ENCODE peak calls at places on chromosomes 6 and 20, in four cellular contexts. P is mesendoderm, J is H9, Y is H1. Q is an unnamed sample. For H3K4me1, the result is how much of the 10 kb centered on the place peaks cover.

GRCh38 chr20:22775671-22776139 is 191.3 kb upstream of the FOXA2 start:
- DNase-seq in P (no peak), J (no peak), Y (no peak), Q (peak)

GRCh38 chr6:658244-658643 is 1.3 kb upstream of the HUS1B start:
- DNase-seq in P (no peak), J (no peak), Y (no peak), Q (peak)

GRCh38 chr6:138689849-138690248 is 83.7 kb upstream of the CCDC28A start:
- DNase-seq in P (no peak), J (no peak), Y (no peak), Q (peak)

GRCh38 chr20:49579874-49580817 is 12.2 kb upstream of the PTGIS start:
- DNase-seq in P (no peak), J (no peak), Y (no peak), Q (peak)

GRCh38 chr20:51272392-51272791 is 249.5 kb upstream of the KCNG1 start:
- DNase-seq in P (no peak), J (no peak), Y (no peak), Q (peak)

GRCh38 chr20:57582432-57583288 is 21.8 kb downstream of the PCK1 start:
- DNase-seq in P (peak), J (peak), Y (peak), Q (peak)

GRCh38 chr6:154653853-154654252 is 79.4 kb upstream of the SCAF8 start:
- DNase-seq in P (peak), J (no peak), Y (no peak), Q (peak)

GRCh38 chr6:147738516-147739187 is 230.2 kb downstream of the SAMD5 start:
- DNase-seq in P (no peak), J (no peak), Y (no peak), Q (peak)

GRCh38 chr6:133057352-133057751 is 183.8 kb upstream of the EYA4 start:
- DNase-seq in P (no peak), J (no peak), Y (no peak), Q (no peak)

GRCh38 chr6:85797993-85798392 is 155.3 kb upstream of the SYNCRIP start:
- DNase-seq in P (no peak), J (no peak), Y (no peak), Q (no peak)

GRCh38 chr20:58229198-58229802 is 847 bp upstream of the ANKRD60 start:
- DNase-seq in P (peak), J (peak), Y (no peak), Q (peak)

GRCh38 chr6:6869084-6869483 is 238.7 kb upstream of the RREB1 start:
- DNase-seq in P (no peak), J (no peak), Y (no peak), Q (no peak)

GRCh38 chr6:28446818-28447511 is 3.7 kb upstream of the ZSCAN23 start:
- DNase-seq in P (peak), J (peak), Y (peak), Q (peak)

GRCh38 chr20:21118782-21119181 is 7.1 kb upstream of the KIZ start:
- DNase-seq in P (no peak), J (no peak), Y (no peak), Q (no peak)

GRCh38 chr20:41174782-41175181 is 37.4 kb downstream of the PLCG1 start:
- DNase-seq in P (no peak), J (peak), Y (no peak), Q (peak)

GRCh38 chr6:113695506-113695905 is 161.6 kb upstream of the MARCKS start:
- DNase-seq in P (no peak), J (no peak), Y (no peak), Q (peak)

GRCh38 chr6:43698584-43699349 is 11.2 kb upstream of the MRPS18A start:
- DNase-seq in P (peak), J (no peak), Y (no peak), Q (peak)
- H3K4me1 ChIP-seq in P (under half), J (under half), Y (under half), Q (under half)

GRCh38 chr20:4563031-4563430 is 158.7 kb upstream of the PRND start:
- DNase-seq in P (no peak), J (no peak), Y (no peak), Q (no peak)
- H4K5ac ChIP-seq in P (no peak), J (no peak), Y (no peak), Q (no peak)

GRCh38 chr6:3727036-3727435 is 24.5 kb downstream of the PXDC1 start:
- DNase-seq in P (no peak), J (no peak), Y (no peak), Q (no peak)
- H3K4me1 ChIP-seq in P (under half), J (under half), Y (under half), Q (under half)

GRCh38 chr6:108751851-108752732 is 96.1 kb upstream of the ARMC2 start:
- DNase-seq in P (no peak), J (no peak), Y (no peak), Q (no peak)
- H4K5ac ChIP-seq in P (no peak), J (no peak), Y (no peak), Q (no peak)

Q was measured in IMR-90.